ENCODE peak calls at places on chromosomes 12 and 14, in four cellular contexts. C is NCI-H2107; Z is activated naive CD4-positive, alpha-beta T cell; K is activated CD4-positive, alpha-beta T cell treated with anti-CD3 and anti-CD28 coated beads, Interleukin-2, amount 50 U/mL, for 4 hours. L is an unnamed sample.

GRCh38 chr14:105933238-105933637 is 406.9 kb downstream of the TMEM121 start:
- DNase-seq in Z (no peak), C (no peak), K (no peak), L (no peak)

GRCh38 chr14:61350427-61350826 is 29.0 kb downstream of the PRKCH start:
- DNase-seq in Z (no peak), C (no peak), K (no peak), L (no peak)

GRCh38 chr12:89469361-89469760 is 55.2 kb downstream of the GALNT4 start:
- DNase-seq in C (no peak), K (peak; percentile 8), Z (no peak), L (no peak)

GRCh38 chr14:59511916-59512530 is 27.7 kb downstream of the JKAMP start:
- DNase-seq in C (no peak), K (no peak), Z (no peak), L (peak; percentile 17)

GRCh38 chr12:87690236-87690810 is 338.9 kb downstream of the C12orf50 start:
- DNase-seq in Z (no peak), C (no peak), K (no peak), L (no peak)

GRCh38 chr12:48973992-48974673 is 2.6 kb upstream of the WNT10B start:
- DNase-seq in K (peak; percentile 17), C (no peak), Z (no peak), L (no peak)

GRCh38 chr14:39739796-39740195 is 307.6 kb upstream of the FBXO33 start:
- DNase-seq in K (no peak), C (no peak), Z (no peak), L (no peak)

GRCh38 chr12:64392221-64392620 is 1.7 kb upstream of the C12orf56 start:
- DNase-seq in Z (no peak), K (no peak), C (no peak), L (no peak)

GRCh38 chr12:8011331-8011730 is 21.2 kb upstream of the FOXJ2 start:
- DNase-seq in C (no peak), K (no peak), Z (no peak), L (no peak)

GRCh38 chr14:71400821-71401447 is 493.7 kb downstream of the PCNX1 start:
- DNase-seq in C (no peak), K (no peak), Z (no peak), L (no peak)

GRCh38 chr12:113030875-113031525 is 25.5 kb upstream of the DTX1 start:
- DNase-seq in C (peak; percentile 15), Z (no peak), K (no peak), L (peak; percentile 38)

GRCh38 chr14:83162351-83162929 is 1628.8 kb upstream of the SEL1L start:
- DNase-seq in Z (no peak), K (no peak), C (no peak), L (no peak)

GRCh38 chr14:52987514-52987913 is 36.7 kb upstream of the FERMT2 start:
- DNase-seq in K (no peak), C (no peak), Z (no peak), L (no peak)

GRCh38 chr12:22121224-22121623 is 75.2 kb downstream of the CMAS start:
- DNase-seq in K (no peak), C (no peak), Z (no peak), L (no peak)

GRCh38 chr12:87439990-87440827 is 589.0 kb downstream of the C12orf50 start:
- DNase-seq in Z (no peak), C (no peak), K (no peak), L (no peak)

GRCh38 chr12:26787125-26787495 is 45.9 kb downstream of the ITPR2 start:
- DNase-seq in K (no peak), Z (no peak), C (no peak), L (no peak)

GRCh38 chr14:74302160-74302628 is 540 bp downstream of the ABCD4 start:
- DNase-seq in Z (no peak), C (no peak), K (no peak), L (no peak)

GRCh38 chr14:55580401-55581010 is 499 bp downstream of the KTN1 start:
- DNase-seq in K (peak; percentile 31), C (no peak), Z (peak; percentile 21), L (no peak)

GRCh38 chr14:64671591-64671990 is 32.6 kb upstream of the PLEKHG3 start:
- DNase-seq in C (peak; percentile 61), Z (no peak), K (no peak), L (no peak)

GRCh38 chr14:64279719-64280668 is 14.2 kb downstream of the ESR2 start:
- DNase-seq in C (no peak), Z (no peak), K (no peak), L (no peak)

GRCh38 chr12:132172619-132173018 is 28.4 kb downstream of the NOC4L start:
- DNase-seq in C (no peak), K (no peak), Z (no peak), L (no peak)

GRCh38 chr12:96237465-96238077 is 43.4 kb downstream of the ELK3 start:
- DNase-seq in Z (no peak), K (peak; percentile 52), C (no peak), L (no peak)

GRCh38 chr12:88753074-88753473 is 172.8 kb upstream of the KITLG start:
- DNase-seq in Z (no peak), K (no peak), C (no peak), L (no peak)

GRCh38 chr12:89051065-89051677 is 301.1 kb downstream of the DUSP6 start:
- DNase-seq in C (peak; percentile 46), Z (no peak), K (no peak), L (no peak)

GRCh38 chr12:121036810-121037326 is 2.2 kb downstream of the OASL start:
- DNase-seq in K (peak; percentile 33), C (no peak), Z (no peak), L (no peak)

GRCh38 chr12:3288690-3289089 is 202.3 kb upstream of the PRMT8 start:
- DNase-seq in K (no peak), C (no peak), Z (no peak), L (no peak)

GRCh38 chr14:61894452-61895077 is 132.3 kb downstream of the SNAPC1 start:
- DNase-seq in Z (peak; percentile 24), C (peak; percentile 71), K (peak; percentile 46), L (peak; percentile 28)

GRCh38 chr14:21520718-21521117 is 5.4 kb downstream of the SALL2 start:
- DNase-seq in K (no peak), C (no peak), Z (no peak), L (no peak)

GRCh38 chr14:75459099-75459741 is 31.4 kb downstream of the JDP2 start:
- DNase-seq in C (no peak), Z (no peak), K (no peak), L (no peak)

L was measured in NCI-H510A.